ENCODE peak calls at places on chromosomes 6 and 20, in eight cellular contexts. Z is stimulated activated CD4-positive, alpha-beta T cell treated with anti-CD3 and anti-CD28 coated beads, Interleukin-1b, Interleukin-23, amount 100 ng/mL, for 24 hours; A is CD8-positive, alpha-beta memory T cell; B is activated CD4-positive, alpha-beta T cell treated with anti-CD3 and anti-CD28 coated beads for 24 hours; O is posterior cingulate gyrus; N is skeletal muscle cell; F is NB4; V is NCI-H524. Y is an unnamed sample.

GRCh38 chr6:169723991-169724553 is at the start of gene PHF10:
- DNase-seq in B (peak; percentile 8), F (peak; percentile 66), Z (peak; percentile 16), O (no peak), A (peak; percentile 47), V (no peak), N (no peak), Y (peak; percentile 28)

GRCh38 chr6:108200631-108201030 is 34.8 kb downstream of the NR2E1 start:
- DNase-seq in N (peak; percentile 23), A (no peak), V (no peak), O (no peak), B (no peak), F (no peak), Z (no peak), Y (no peak)

GRCh38 chr20:36408219-36408618 is 102.1 kb downstream of the DLGAP4 start:
- DNase-seq in F (no peak), O (no peak), A (no peak), B (no peak), Z (no peak), V (peak; percentile 40), N (no peak), Y (no peak)

GRCh38 chr20:44489931-44490330 is 14.3 kb downstream of the TTPAL start:
- DNase-seq in O (no peak), V (no peak), F (no peak), N (no peak), B (no peak), A (no peak), Z (no peak), Y (no peak)

GRCh38 chr6:75752365-75752764 is 3.3 kb downstream of the MYO6 start:
- DNase-seq in N (no peak), F (no peak), B (no peak), O (no peak), Z (no peak), A (no peak), V (no peak), Y (no peak)

GRCh38 chr6:13980534-13980933 is 55.8 kb downstream of the RNF182 start:
- DNase-seq in N (no peak), O (no peak), A (no peak), F (no peak), V (no peak), Z (no peak), B (no peak), Y (no peak)

GRCh38 chr6:23526519-23526918 is 599.5 kb upstream of the NRSN1 start:
- DNase-seq in F (no peak), A (no peak), B (no peak), V (no peak), O (no peak), N (peak; percentile 9), Z (no peak), Y (no peak)

GRCh38 chr6:15079288-15079817 is 166.5 kb upstream of the JARID2 start:
- DNase-seq in N (no peak), B (no peak), F (no peak), V (no peak), Z (no peak), O (no peak), A (no peak), Y (no peak)

GRCh38 chr6:127243501-127243900 is 23.2 kb upstream of the RNF146 start:
- DNase-seq in Z (no peak), V (no peak), N (no peak), O (no peak), F (no peak), A (no peak), B (no peak), Y (no peak)

GRCh38 chr6:43070028-43070632 is 6.0 kb upstream of the PTK7 start:
- DNase-seq in B (no peak), F (peak; percentile 77), N (no peak), V (no peak), O (no peak), A (no peak), Z (no peak), Y (no peak)

Y was measured in activated T-helper 2 cell treated with anti-CD3 and anti-CD28 coated beads, Interferon-gamma antibody, Interleukin-2, Interleukin-4, amounts not matched to agents 10 μg/mL and 5 μg/mL and 100 μg/mL, durations not matched to agents 14 hours and 24 hours and 36 hours.